ENCODE peak calls at places on chromosome 5, in six cellular contexts. E is AG08395; M is NCI-H2081; J is HCT116; O is NCI-H187; P is activated CD4-positive, CD25-positive, alpha-beta regulatory T cell. Q is an unnamed sample.

GRCh38 chr5:153974131-153974812 is 64.4 kb downstream of the FAM114A2 start:
- DNase-seq in E (peak; percentile 78), M (peak; percentile 34), J (peak; percentile 18), O (no peak), P (no peak), Q (peak; percentile 51)

GRCh38 chr5:138611295-138612220 is 36.4 kb upstream of the HSPA9 start:
- DNase-seq in E (no peak), M (no peak), J (no peak), O (no peak), P (no peak), Q (no peak)

GRCh38 chr5:64615895-64616294 is 74.4 kb upstream of the SHISAL2B start:
- DNase-seq in E (no peak), M (no peak), J (no peak), O (no peak), P (no peak), Q (no peak)

GRCh38 chr5:157607371-157608161 is 32.0 kb upstream of the ADAM19 start:
- DNase-seq in E (peak; percentile 21), M (no peak), J (peak; percentile 73), O (no peak), P (no peak), Q (peak; percentile 62)

GRCh38 chr5:160159991-160160826 is 41.0 kb upstream of the PWWP2A start:
- DNase-seq in E (no peak), M (peak; percentile 92), J (no peak), O (no peak), P (no peak), Q (no peak)

GRCh38 chr5:73786043-73786831 is 160.2 kb downstream of the ARHGEF28 start:
- DNase-seq in E (no peak), M (peak; percentile 20), J (no peak), O (no peak), P (no peak), Q (no peak)

GRCh38 chr5:177508837-177509236 is 789 bp downstream of the DOK3 start:
- DNase-seq in E (no peak), M (no peak), J (no peak), O (no peak), P (no peak), Q (no peak)

GRCh38 chr5:54902817-54903473 is 82.4 kb downstream of the ESM1 start:
- DNase-seq in E (peak; percentile 34), M (no peak), J (no peak), O (peak; percentile 95), P (no peak), Q (peak; percentile 87)